ENCODE peak calls at places on chromosomes 16 and 17, in seven cellular contexts. One of them, this sample, is unnamed.

GRCh38 chr16:65769776-65770438 is 596.6 kb upstream of the CDH5 start:
- DNase-seq in GM23248: no peak
- DNase-seq in fibroblast of lung: no peak
- DNase-seq in hepatocyte: no peak
- DNase-seq in PC-3: peak; percentile 13
- DNase-seq in MM.1S: no peak
- DNase-seq in endothelial cell of umbilical vein: peak; percentile 12
- DNase-seq in this sample: no peak

GRCh38 chr17:81644496-81644895 is 7.5 kb downstream of the TSPAN10 start:
- DNase-seq in GM23248: no peak
- DNase-seq in fibroblast of lung: no peak
- DNase-seq in hepatocyte: no peak
- DNase-seq in PC-3: no peak
- DNase-seq in MM.1S: no peak
- DNase-seq in endothelial cell of umbilical vein: no peak
- DNase-seq in this sample: no peak

GRCh38 chr17:62737513-62737912 is 70.6 kb downstream of the MARCHF10 start:
- DNase-seq in GM23248: no peak
- DNase-seq in fibroblast of lung: no peak
- DNase-seq in hepatocyte: no peak
- DNase-seq in PC-3: no peak
- DNase-seq in MM.1S: no peak
- DNase-seq in endothelial cell of umbilical vein: no peak
- DNase-seq in this sample: peak; percentile 21

GRCh38 chr16:59463776-59464175 is 729.7 kb upstream of the GOT2 start:
- DNase-seq in GM23248: no peak
- DNase-seq in fibroblast of lung: peak; percentile 29
- DNase-seq in hepatocyte: no peak
- DNase-seq in PC-3: peak; percentile 67
- DNase-seq in MM.1S: no peak
- DNase-seq in endothelial cell of umbilical vein: peak; percentile 54
- DNase-seq in this sample: no peak

GRCh38 chr16:47229053-47229640 is 85.4 kb upstream of the NETO2 start:
- DNase-seq in GM23248: no peak
- DNase-seq in fibroblast of lung: no peak
- DNase-seq in hepatocyte: no peak
- DNase-seq in PC-3: no peak
- DNase-seq in MM.1S: no peak
- DNase-seq in endothelial cell of umbilical vein: peak; percentile 2
- DNase-seq in this sample: no peak

GRCh38 chr17:11986939-11987329 is 10.3 kb downstream of the ZNF18 start:
- DNase-seq in GM23248: peak; percentile 69
- DNase-seq in fibroblast of lung: peak; percentile 71
- DNase-seq in hepatocyte: peak; percentile 51
- DNase-seq in PC-3: peak; percentile 84
- DNase-seq in MM.1S: no peak
- DNase-seq in endothelial cell of umbilical vein: peak; percentile 72
- DNase-seq in this sample: no peak

GRCh38 chr16:627458-628239 is 3.1 kb upstream of the WFIKKN1 start:
- DNase-seq in GM23248: peak; percentile 58
- DNase-seq in fibroblast of lung: peak; percentile 54
- DNase-seq in hepatocyte: peak; percentile 57
- DNase-seq in PC-3: peak; percentile 46
- DNase-seq in MM.1S: no peak
- DNase-seq in endothelial cell of umbilical vein: no peak
- DNase-seq in this sample: peak; percentile 33

GRCh38 chr16:11090947-11091785 is 146.8 kb downstream of the CLEC16A start:
- DNase-seq in GM23248: no peak
- DNase-seq in fibroblast of lung: no peak
- DNase-seq in hepatocyte: no peak
- DNase-seq in PC-3: no peak
- DNase-seq in MM.1S: no peak
- DNase-seq in endothelial cell of umbilical vein: no peak
- DNase-seq in this sample: no peak

GRCh38 chr16:12538667-12539081 is 265.0 kb downstream of the CPPED1 start:
- DNase-seq in GM23248: no peak
- DNase-seq in fibroblast of lung: no peak
- DNase-seq in hepatocyte: no peak
- DNase-seq in PC-3: no peak
- DNase-seq in MM.1S: no peak
- DNase-seq in endothelial cell of umbilical vein: no peak
- DNase-seq in this sample: no peak

GRCh38 chr17:17077861-17078732 is 35.8 kb downstream of the MPRIP start:
- DNase-seq in GM23248: no peak
- DNase-seq in fibroblast of lung: no peak
- DNase-seq in hepatocyte: peak; percentile 83
- DNase-seq in PC-3: peak; percentile 65
- DNase-seq in MM.1S: no peak
- DNase-seq in endothelial cell of umbilical vein: no peak
- DNase-seq in this sample: no peak

GRCh38 chr17:82103588-82104451 is 5.8 kb upstream of the FASN start:
- DNase-seq in GM23248: peak; percentile 27
- DNase-seq in fibroblast of lung: peak; percentile 29
- DNase-seq in hepatocyte: peak; percentile 90
- DNase-seq in PC-3: peak; percentile 60
- DNase-seq in MM.1S: no peak
- DNase-seq in endothelial cell of umbilical vein: no peak
- DNase-seq in this sample: peak; percentile 83

GRCh38 chr16:48276102-48276501 is 28.8 kb upstream of the ABCC11 start:
- DNase-seq in GM23248: no peak
- DNase-seq in fibroblast of lung: no peak
- DNase-seq in hepatocyte: peak; percentile 58
- DNase-seq in PC-3: no peak
- DNase-seq in MM.1S: no peak
- DNase-seq in endothelial cell of umbilical vein: peak; percentile 86
- DNase-seq in this sample: no peak

GRCh38 chr16:22001591-22001990 is 675 bp upstream of the PDZD9 start:
- DNase-seq in GM23248: peak; percentile 88
- DNase-seq in fibroblast of lung: peak; percentile 30
- DNase-seq in hepatocyte: no peak
- DNase-seq in PC-3: peak; percentile 82
- DNase-seq in MM.1S: no peak
- DNase-seq in endothelial cell of umbilical vein: no peak
- DNase-seq in this sample: no peak

GRCh38 chr17:57051886-57052342 is 33.1 kb upstream of the AKAP1 start:
- DNase-seq in GM23248: no peak
- DNase-seq in fibroblast of lung: no peak
- DNase-seq in hepatocyte: no peak
- DNase-seq in PC-3: no peak
- DNase-seq in MM.1S: no peak
- DNase-seq in endothelial cell of umbilical vein: no peak
- DNase-seq in this sample: no peak

GRCh38 chr17:45117283-45117682 is 15.0 kb downstream of the PLCD3 start:
- DNase-seq in GM23248: no peak
- DNase-seq in fibroblast of lung: no peak
- DNase-seq in hepatocyte: no peak
- DNase-seq in PC-3: no peak
- DNase-seq in MM.1S: no peak
- DNase-seq in endothelial cell of umbilical vein: no peak
- DNase-seq in this sample: no peak

GRCh38 chr16:11572301-11572995 is 14.3 kb downstream of the LITAF start:
- DNase-seq in GM23248: no peak
- DNase-seq in fibroblast of lung: no peak
- DNase-seq in hepatocyte: no peak
- DNase-seq in PC-3: no peak
- DNase-seq in MM.1S: no peak
- DNase-seq in endothelial cell of umbilical vein: no peak
- DNase-seq in this sample: no peak

GRCh38 chr16:48076455-48077012 is 79.3 kb downstream of the ABCC12 start:
- DNase-seq in GM23248: peak; percentile 62
- DNase-seq in fibroblast of lung: peak; percentile 78
- DNase-seq in hepatocyte: peak; percentile 56
- DNase-seq in PC-3: peak; percentile 68
- DNase-seq in MM.1S: no peak
- DNase-seq in endothelial cell of umbilical vein: no peak
- DNase-seq in this sample: no peak

GRCh38 chr16:56675685-56676210 is 6.1 kb downstream of the MT1H start:
- DNase-seq in GM23248: no peak
- DNase-seq in fibroblast of lung: no peak
- DNase-seq in hepatocyte: no peak
- DNase-seq in PC-3: no peak
- DNase-seq in MM.1S: no peak
- DNase-seq in endothelial cell of umbilical vein: no peak
- DNase-seq in this sample: peak; percentile 86

GRCh38 chr16:27174798-27175197 is 28.5 kb upstream of the KDM8 start:
- DNase-seq in GM23248: peak; percentile 77
- DNase-seq in fibroblast of lung: no peak
- DNase-seq in hepatocyte: peak; percentile 68
- DNase-seq in PC-3: peak; percentile 75
- DNase-seq in MM.1S: no peak
- DNase-seq in endothelial cell of umbilical vein: no peak
- DNase-seq in this sample: no peak

GRCh38 chr17:72622661-72623433 is 469.6 kb downstream of the SLC39A11 start:
- DNase-seq in GM23248: no peak
- DNase-seq in fibroblast of lung: no peak
- DNase-seq in hepatocyte: no peak
- DNase-seq in PC-3: peak; percentile 36
- DNase-seq in MM.1S: no peak
- DNase-seq in endothelial cell of umbilical vein: no peak
- DNase-seq in this sample: no peak

GRCh38 chr17:37608369-37609169 is 649 bp downstream of the SYNRG start:
- DNase-seq in GM23248: peak; percentile 60
- DNase-seq in fibroblast of lung: peak; percentile 43
- DNase-seq in hepatocyte: peak; percentile 67
- DNase-seq in PC-3: peak; percentile 2
- DNase-seq in MM.1S: peak; percentile 33
- DNase-seq in endothelial cell of umbilical vein: peak; percentile 77
- DNase-seq in this sample: peak; percentile 79

GRCh38 chr17:56690441-56691291 is 97.2 kb downstream of the NOG start:
- DNase-seq in GM23248: peak; percentile 51
- DNase-seq in fibroblast of lung: no peak
- DNase-seq in hepatocyte: no peak
- DNase-seq in PC-3: no peak
- DNase-seq in MM.1S: no peak
- DNase-seq in endothelial cell of umbilical vein: no peak
- DNase-seq in this sample: no peak

GRCh38 chr17:77602062-77602746 is 356.3 kb upstream of the TNRC6C start:
- DNase-seq in GM23248: peak; percentile 83
- DNase-seq in fibroblast of lung: peak; percentile 82
- DNase-seq in hepatocyte: peak; percentile 58
- DNase-seq in PC-3: no peak
- DNase-seq in MM.1S: no peak
- DNase-seq in endothelial cell of umbilical vein: no peak
- DNase-seq in this sample: peak; percentile 25

GRCh38 chr17:77604301-77605031 is 354.0 kb upstream of the TNRC6C start:
- DNase-seq in GM23248: no peak
- DNase-seq in fibroblast of lung: no peak
- DNase-seq in hepatocyte: no peak
- DNase-seq in PC-3: no peak
- DNase-seq in MM.1S: no peak
- DNase-seq in endothelial cell of umbilical vein: no peak
- DNase-seq in this sample: peak; percentile 24

GRCh38 chr17:77600346-77600745 is 358.2 kb upstream of the TNRC6C start:
- DNase-seq in GM23248: no peak
- DNase-seq in fibroblast of lung: no peak
- DNase-seq in hepatocyte: no peak
- DNase-seq in PC-3: no peak
- DNase-seq in MM.1S: no peak
- DNase-seq in endothelial cell of umbilical vein: no peak
- DNase-seq in this sample: no peak

GRCh38 chr17:77601054-77601979 is 357.2 kb upstream of the TNRC6C start:
- DNase-seq in GM23248: peak; percentile 27
- DNase-seq in fibroblast of lung: no peak
- DNase-seq in hepatocyte: no peak
- DNase-seq in PC-3: no peak
- DNase-seq in MM.1S: no peak
- DNase-seq in endothelial cell of umbilical vein: no peak
- DNase-seq in this sample: peak; percentile 26

DNA sequence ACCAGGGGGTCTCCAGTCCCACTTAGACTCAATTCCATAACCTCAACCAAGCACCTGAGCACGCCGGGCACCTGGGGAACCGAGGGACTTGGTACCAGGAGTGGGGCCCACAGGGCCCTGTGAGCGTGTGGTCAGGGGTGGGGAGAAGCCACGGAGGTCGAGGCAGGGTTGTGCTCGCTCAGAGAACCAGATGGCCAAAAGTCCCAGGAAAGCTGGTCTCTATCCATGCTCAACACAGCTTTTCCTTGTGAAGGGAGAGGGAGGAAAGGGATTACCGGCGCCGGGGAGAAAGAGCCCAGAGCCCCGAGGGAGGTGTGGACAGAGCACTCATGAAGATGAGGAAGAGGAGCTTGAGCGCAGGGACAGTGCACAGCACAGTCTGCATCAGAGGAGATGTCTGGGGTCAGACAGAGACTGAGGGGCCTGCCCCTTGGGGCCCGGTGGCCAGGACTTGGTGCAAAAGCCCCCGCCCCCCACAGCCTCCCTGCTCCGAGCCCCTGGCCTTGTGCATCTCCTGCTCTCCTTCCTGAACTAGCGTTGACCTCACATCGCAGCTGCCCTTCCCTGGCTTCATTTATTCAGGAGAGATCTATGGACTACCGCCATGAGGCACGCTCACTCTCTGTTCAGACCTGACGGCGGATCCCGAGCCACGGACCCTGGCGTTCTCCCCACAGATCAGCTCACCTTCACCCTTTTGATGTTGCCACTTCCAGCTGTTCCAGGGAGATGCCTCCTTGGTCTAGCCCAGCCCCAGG is 355.4 kb upstream of the TNRC6C start:
- DNase-seq in GM23248: no peak
- DNase-seq in fibroblast of lung: no peak
- DNase-seq in hepatocyte: no peak
- DNase-seq in PC-3: no peak
- DNase-seq in MM.1S: no peak
- DNase-seq in endothelial cell of umbilical vein: no peak
- DNase-seq in this sample: peak; percentile 24
- H2AFZ ChIP-seq in GM23248: no peak overlapping the region
- H2AFZ ChIP-seq in fibroblast of lung: no peak overlapping the region
- H2AFZ ChIP-seq in hepatocyte: no peak overlapping the region
- H2AFZ ChIP-seq in PC-3: no peak overlapping the region
- H2AFZ ChIP-seq in MM.1S: no peak overlapping the region
- H2AFZ ChIP-seq in endothelial cell of umbilical vein: no peak overlapping the region
- H2AFZ ChIP-seq in this sample: no peak overlapping the region

GRCh38 chr16:89656435-89657121 is 930 bp downstream of the CHMP1A start:
- DNase-seq in GM23248: no peak
- DNase-seq in fibroblast of lung: no peak
- DNase-seq in hepatocyte: no peak
- DNase-seq in PC-3: no peak
- DNase-seq in MM.1S: no peak
- DNase-seq in endothelial cell of umbilical vein: no peak
- DNase-seq in this sample: no peak
- H2AFZ ChIP-seq in GM23248: no peak overlapping the region
- H2AFZ ChIP-seq in fibroblast of lung: no peak overlapping the region
- H2AFZ ChIP-seq in hepatocyte: no peak overlapping the region
- H2AFZ ChIP-seq in PC-3: no peak overlapping the region
- H2AFZ ChIP-seq in MM.1S: no peak overlapping the region
- H2AFZ ChIP-seq in endothelial cell of umbilical vein: no peak overlapping the region
- H2AFZ ChIP-seq in this sample: no peak overlapping the region

GRCh38 chr16:71288570-71288889 is 672 bp downstream of the CMTR2 start:
- DNase-seq in GM23248: peak; percentile 41
- DNase-seq in fibroblast of lung: no peak
- DNase-seq in hepatocyte: peak; percentile 35
- DNase-seq in PC-3: no peak
- DNase-seq in MM.1S: no peak
- DNase-seq in endothelial cell of umbilical vein: no peak
- DNase-seq in this sample: no peak
- H2AFZ ChIP-seq in GM23248: peak overlapping the region; percentile 94
- H2AFZ ChIP-seq in fibroblast of lung: peak overlapping the region; percentile 48
- H2AFZ ChIP-seq in hepatocyte: peak overlapping the region; percentile 54
- H2AFZ ChIP-seq in PC-3: peak overlapping the region; percentile 85
- H2AFZ ChIP-seq in MM.1S: peak overlapping the region; percentile 97
- H2AFZ ChIP-seq in endothelial cell of umbilical vein: peak overlapping the region; percentile 77
- H2AFZ ChIP-seq in this sample: no peak overlapping the region

GRCh38 chr16:52863000-52863399 is 189.7 kb downstream of the CHD9NB start:
- DNase-seq in GM23248: no peak
- DNase-seq in fibroblast of lung: no peak
- DNase-seq in hepatocyte: no peak
- DNase-seq in PC-3: no peak
- DNase-seq in MM.1S: no peak
- DNase-seq in endothelial cell of umbilical vein: no peak
- DNase-seq in this sample: no peak

GRCh38 chr16:52861614-52862022 is 191.1 kb downstream of the CHD9NB start:
- DNase-seq in GM23248: peak; percentile 0
- DNase-seq in fibroblast of lung: peak; percentile 49
- DNase-seq in hepatocyte: peak; percentile 63
- DNase-seq in PC-3: peak; percentile 6
- DNase-seq in MM.1S: no peak
- DNase-seq in endothelial cell of umbilical vein: no peak
- DNase-seq in this sample: no peak
- H2AFZ ChIP-seq in GM23248: no peak overlapping the region
- H2AFZ ChIP-seq in fibroblast of lung: no peak overlapping the region
- H2AFZ ChIP-seq in hepatocyte: no peak overlapping the region
- H2AFZ ChIP-seq in PC-3: no peak overlapping the region
- H2AFZ ChIP-seq in MM.1S: no peak overlapping the region
- H2AFZ ChIP-seq in endothelial cell of umbilical vein: no peak overlapping the region
- H2AFZ ChIP-seq in this sample: no peak overlapping the region